ENCODE peak calls at places on chromosomes 7 and 10, in six cellular contexts. I is H9, V is IMR-90, H is mesendoderm, X is H1, T is mesenchymal stem cell. N is an unnamed sample.

GRCh38 chr7:7773334-7774308 is 55.2 kb upstream of the RPA3 start:
- DNase-seq in I (no peak), V (no peak), H (no peak), X (no peak), T (no peak), N (no peak)

GRCh38 chr10:24952701-24953349 is 419 bp upstream of the PRTFDC1 start:
- DNase-seq in I (peak; percentile 75), V (peak; percentile 56), H (peak; percentile 93), X (no peak), T (peak; percentile 73), N (peak; percentile 57)

GRCh38 chr10:78304091-78305045 is 270.7 kb downstream of the RPS24 start:
- DNase-seq in I (peak; percentile 16), V (no peak), H (no peak), X (peak; percentile 39), T (no peak), N (no peak)

GRCh38 chr7:124459101-124460052 is 306.2 kb downstream of the GPR37 start:
- DNase-seq in I (no peak), V (peak; percentile 87), H (no peak), X (no peak), T (peak; percentile 90), N (no peak)

GRCh38 chr7:158272509-158273137 is 315.0 kb downstream of the PTPRN2 start:
- DNase-seq in I (peak; percentile 23), V (no peak), H (no peak), X (no peak), T (no peak), N (no peak)

GRCh38 chr10:124665980-124666379 is 78.2 kb downstream of the FAM53B start:
- DNase-seq in I (no peak), V (no peak), H (peak; percentile 65), X (no peak), T (no peak), N (no peak)

GRCh38 chr7:6446977-6447588 is 671 bp downstream of the DAGLB start:
- DNase-seq in I (peak; percentile 73), V (peak; percentile 87), H (peak; percentile 85), X (peak; percentile 64), T (peak; percentile 91), N (no peak)

GRCh38 chr7:155007947-155008346 is 5.0 kb upstream of the PAXIP1 start:
- DNase-seq in I (peak; percentile 70), V (no peak), H (peak; percentile 84), X (no peak), T (peak; percentile 31), N (peak; percentile 27)

GRCh38 chr7:128102490-128103291 is 71.5 kb upstream of the LRRC4 start:
- DNase-seq in I (no peak), V (no peak), H (no peak), X (no peak), T (no peak), N (no peak)

GRCh38 chr7:26855421-26855820 is 9.0 kb downstream of the SKAP2 start:
- DNase-seq in I (no peak), V (no peak), H (no peak), X (no peak), T (no peak), N (no peak)

GRCh38 chr10:6319119-6319518 is 116.4 kb downstream of the PFKFB3 start:
- DNase-seq in I (no peak), V (no peak), H (no peak), X (no peak), T (no peak), N (no peak)

GRCh38 chr7:106425017-106425719 is 140.4 kb upstream of the NAMPT start:
- DNase-seq in I (no peak), V (peak; percentile 100), H (no peak), X (no peak), T (peak; percentile 100), N (no peak)

GRCh38 chr7:95688931-95689453 is 83.4 kb upstream of the DYNC1I1 start:
- DNase-seq in I (no peak), V (peak; percentile 1), H (no peak), X (no peak), T (no peak), N (no peak)

GRCh38 chr7:137774793-137775201 is 72.0 kb downstream of the DGKI start:
- DNase-seq in I (no peak), V (peak; percentile 61), H (no peak), X (no peak), T (peak; percentile 1), N (no peak)

GRCh38 chr10:96334888-96335526 is 23.8 kb downstream of the OPALIN start:
- DNase-seq in I (peak; percentile 49), V (peak; percentile 41), H (peak; percentile 67), X (peak; percentile 50), T (peak; percentile 30), N (peak; percentile 40)

GRCh38 chr10:80486151-80486692 is 32.1 kb downstream of the TSPAN14 start:
- DNase-seq in I (no peak), V (no peak), H (no peak), X (no peak), T (no peak), N (no peak)

GRCh38 chr7:96629884-96630283 is 79.8 kb downstream of the SEM1 start:
- DNase-seq in I (no peak), V (no peak), H (no peak), X (no peak), T (no peak), N (no peak)

GRCh38 chr7:15158141-15158810 is 255.7 kb upstream of the DGKB start:
- DNase-seq in I (no peak), V (no peak), H (no peak), X (no peak), T (no peak), N (no peak)

GRCh38 chr10:99854860-99855259 is 72.4 kb downstream of the ABCC2 start:
- DNase-seq in I (no peak), V (peak; percentile 83), H (peak; percentile 59), X (no peak), T (peak; percentile 84), N (no peak)

GRCh38 chr7:41979834-41980307 is 257.1 kb downstream of the GLI3 start:
- DNase-seq in I (peak; percentile 50), V (peak; percentile 55), H (peak; percentile 67), X (peak; percentile 57), T (peak; percentile 52), N (no peak)

GRCh38 chr10:95408931-95409873 is 118.4 kb upstream of the PDLIM1 start:
- DNase-seq in I (no peak), V (no peak), H (peak; percentile 23), X (no peak), T (no peak), N (no peak)

GRCh38 chr7:44222776-44223261 is 22.0 kb downstream of the YKT6 start:
- DNase-seq in I (no peak), V (no peak), H (no peak), X (no peak), T (no peak), N (no peak)

GRCh38 chr10:132742167-132742836 is 43.6 kb downstream of the NKX6-2 start:
- DNase-seq in I (no peak), V (no peak), H (no peak), X (no peak), T (no peak), N (no peak)

GRCh38 chr7:15424468-15424867 is 137.3 kb downstream of the AGMO start:
- DNase-seq in I (no peak), V (peak; percentile 17), H (no peak), X (no peak), T (peak; percentile 59), N (no peak)

GRCh38 chr10:78327778-78328591 is 294.3 kb downstream of the RPS24 start:
- DNase-seq in I (peak; percentile 15), V (no peak), H (no peak), X (peak; percentile 29), T (no peak), N (no peak)

GRCh38 chr10:59323036-59323459 is 39.3 kb downstream of the FAM13C start:
- DNase-seq in I (no peak), V (peak; percentile 16), H (no peak), X (no peak), T (peak; percentile 26), N (no peak)

GRCh38 chr7:80748302-80749042 is 110.0 kb downstream of the CD36 start:
- DNase-seq in I (no peak), V (no peak), H (no peak), X (no peak), T (no peak), N (no peak)

GRCh38 chr10:5606321-5606720 is 60.1 kb downstream of the ASB13 start:
- DNase-seq in I (no peak), V (no peak), H (no peak), X (no peak), T (no peak), N (no peak)

GRCh38 chr10:128083191-128083895 is 42.9 kb downstream of the MKI67 start:
- DNase-seq in I (peak; percentile 23), V (no peak), H (no peak), X (no peak), T (no peak), N (no peak)

GRCh38 chr10:128087146-128087883 is 38.9 kb downstream of the MKI67 start:
- DNase-seq in I (peak; percentile 9), V (no peak), H (no peak), X (no peak), T (no peak), N (no peak)

GRCh38 chr10:128086003-128086863 is 40.0 kb downstream of the MKI67 start:
- DNase-seq in I (peak; percentile 27), V (no peak), H (no peak), X (no peak), T (no peak), N (no peak)

GRCh38 chr10:128084991-128085390 is 41.2 kb downstream of the MKI67 start:
- DNase-seq in I (peak; percentile 22), V (no peak), H (no peak), X (no peak), T (no peak), N (no peak)

GRCh38 chr10:128084364-128084763 is 41.9 kb downstream of the MKI67 start:
- DNase-seq in I (peak; percentile 15), V (no peak), H (no peak), X (no peak), T (no peak), N (no peak)
- H2AK5ac ChIP-seq in I (no peak overlapping the region), V (no peak overlapping the region), H (no peak overlapping the region), X (no peak overlapping the region), T (no peak overlapping the region), N (no peak overlapping the region)

DNA sequence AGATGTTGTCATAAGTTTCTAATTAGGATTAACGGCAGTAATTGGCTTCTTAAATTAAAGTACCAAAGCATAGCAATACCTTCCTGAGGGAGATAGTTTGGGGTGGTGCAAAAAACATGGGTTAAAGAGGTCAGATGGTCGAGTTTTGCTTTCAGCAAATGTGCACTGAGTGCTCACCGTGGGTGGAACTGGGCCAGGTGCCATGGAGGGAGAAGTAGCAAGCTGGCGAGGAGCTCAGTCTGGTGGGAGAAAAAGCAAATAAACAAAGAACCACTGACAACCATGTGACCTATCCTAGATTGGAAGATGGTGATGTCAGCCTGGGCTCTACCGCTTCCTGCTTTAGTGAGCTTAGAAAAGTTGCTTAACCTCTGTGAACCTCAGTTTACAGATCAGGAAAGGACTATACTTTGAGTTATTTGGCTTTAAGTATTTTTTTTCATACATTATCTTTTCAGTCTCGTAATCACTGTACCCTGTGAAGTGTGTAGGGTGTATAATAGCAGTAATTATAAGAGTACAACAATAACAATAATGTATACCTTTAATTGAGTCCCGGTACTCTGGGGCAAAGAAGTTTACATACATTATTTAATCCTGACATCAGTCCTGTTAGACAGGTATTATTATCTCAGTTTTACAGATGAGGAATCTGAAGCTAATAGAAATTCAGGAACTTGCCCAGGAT is 69.0 kb upstream of the PDCD4 start:
- DNase-seq in I (no peak), V (peak; percentile 94), H (peak; percentile 35), X (no peak), T (peak; percentile 85), N (no peak)
- H2AK5ac ChIP-seq in I (no peak overlapping the region), V (no peak overlapping the region), H (no peak overlapping the region), X (no peak overlapping the region), T (no peak overlapping the region), N (no peak overlapping the region)

GRCh38 chr10:17923728-17924127 is 28.0 kb upstream of the SLC39A12 start:
- DNase-seq in I (no peak), V (peak; percentile 95), H (no peak), X (no peak), T (peak; percentile 35), N (no peak)
- H2AK5ac ChIP-seq in I (no peak overlapping the region), V (peak overlapping the region; percentile 36), H (no peak overlapping the region), X (no peak overlapping the region), T (no peak overlapping the region), N (no peak overlapping the region)

GRCh38 chr10:86756511-86757109 is at the start of gene BMPR1A:
- DNase-seq in I (peak; percentile 91), V (peak; percentile 86), H (peak; percentile 97), X (no peak), T (no peak), N (peak; percentile 57)
- H2AK5ac ChIP-seq in I (no peak within 1 kb of the TSS), V (peak within 1 kb of the TSS; percentile 79), H (peak within 1 kb of the TSS; percentile 77), X (peak within 1 kb of the TSS; percentile 45), T (no peak within 1 kb of the TSS), N (peak within 1 kb of the TSS; percentile 77)